ENCODE peak calls at places on chromosomes 16 and 17, in five cellular contexts. One of them, this sample, is unnamed.

GRCh38 chr16:57941016-57941656 is 29.8 kb downstream of the CNGB1 start:
- DNase-seq in stomach: peak
- DNase-seq in iris pigment epithelial cell: peak
- DNase-seq in RCC 7860: peak
- DNase-seq in endothelial cell: no peak
- DNase-seq in this sample: peak

GRCh38 chr16:68907297-68907999 is 64.1 kb downstream of the TANGO6 start:
- DNase-seq in RCC 7860: no peak
- DNase-seq in endothelial cell: no peak
- DNase-seq in iris pigment epithelial cell: no peak
- DNase-seq in stomach: no peak
- DNase-seq in this sample: no peak

GRCh38 chr17:27247071-27247957 is 46.6 kb upstream of the WSB1 start:
- DNase-seq in endothelial cell: no peak
- DNase-seq in iris pigment epithelial cell: peak
- DNase-seq in stomach: peak
- DNase-seq in RCC 7860: no peak
- DNase-seq in this sample: peak

GRCh38 chr17:5097101-5097834 is 14.4 kb downstream of the ZNF232 start:
- DNase-seq in stomach: peak
- DNase-seq in endothelial cell: peak
- DNase-seq in RCC 7860: no peak
- DNase-seq in iris pigment epithelial cell: no peak
- DNase-seq in this sample: peak

GRCh38 chr17:9244066-9245052 is 223.0 kb downstream of the NTN1 start:
- DNase-seq in endothelial cell: no peak
- DNase-seq in iris pigment epithelial cell: peak
- DNase-seq in stomach: peak
- DNase-seq in RCC 7860: no peak
- DNase-seq in this sample: no peak

GRCh38 chr16:1466968-1467521 is 7.8 kb downstream of the CLCN7 start:
- DNase-seq in RCC 7860: peak
- DNase-seq in iris pigment epithelial cell: peak
- DNase-seq in endothelial cell: no peak
- DNase-seq in stomach: no peak
- DNase-seq in this sample: no peak

GRCh38 chr16:69890114-69890890 is 60.8 kb upstream of the CLEC18A start:
- DNase-seq in endothelial cell: peak
- DNase-seq in stomach: peak
- DNase-seq in iris pigment epithelial cell: peak
- DNase-seq in RCC 7860: no peak
- DNase-seq in this sample: peak

GRCh38 chr17:2703181-2703580 is 8.4 kb downstream of the CLUH start:
- DNase-seq in iris pigment epithelial cell: no peak
- DNase-seq in endothelial cell: no peak
- DNase-seq in stomach: no peak
- DNase-seq in RCC 7860: no peak
- DNase-seq in this sample: no peak

GRCh38 chr16:54938351-54939346 is 8.0 kb downstream of the IRX5 start:
- DNase-seq in RCC 7860: no peak
- DNase-seq in iris pigment epithelial cell: no peak
- DNase-seq in endothelial cell: peak
- DNase-seq in stomach: no peak
- DNase-seq in this sample: no peak

GRCh38 chr16:19223235-19223847 is 55.3 kb downstream of the SYT17 start:
- DNase-seq in iris pigment epithelial cell: peak
- DNase-seq in endothelial cell: peak
- DNase-seq in stomach: peak
- DNase-seq in RCC 7860: no peak
- DNase-seq in this sample: peak

GRCh38 chr16:74601131-74601871 is 5.6 kb downstream of the GLG1 start:
- DNase-seq in endothelial cell: no peak
- DNase-seq in stomach: no peak
- DNase-seq in RCC 7860: no peak
- DNase-seq in iris pigment epithelial cell: no peak
- DNase-seq in this sample: no peak

GRCh38 chr17:14341866-14342265 is 41.0 kb downstream of the HS3ST3B1 start:
- DNase-seq in iris pigment epithelial cell: no peak
- DNase-seq in stomach: no peak
- DNase-seq in RCC 7860: no peak
- DNase-seq in endothelial cell: no peak
- DNase-seq in this sample: no peak

GRCh38 chr17:63675607-63676539 is 24.1 kb downstream of the LIMD2 start:
- DNase-seq in endothelial cell: peak
- DNase-seq in iris pigment epithelial cell: peak
- DNase-seq in stomach: peak
- DNase-seq in RCC 7860: peak
- DNase-seq in this sample: peak

GRCh38 chr17:36592316-36592710 is 634 bp downstream of the DHRS11 start:
- DNase-seq in endothelial cell: peak
- DNase-seq in RCC 7860: peak
- DNase-seq in stomach: no peak
- DNase-seq in iris pigment epithelial cell: peak
- DNase-seq in this sample: no peak

GRCh38 chr17:2124391-2124790 is 69.5 kb downstream of the HIC1 start:
- DNase-seq in endothelial cell: no peak
- DNase-seq in iris pigment epithelial cell: peak
- DNase-seq in stomach: no peak
- DNase-seq in RCC 7860: no peak
- DNase-seq in this sample: no peak

GRCh38 chr17:38601539-38602351 is 4.0 kb downstream of the SRCIN1 start:
- DNase-seq in iris pigment epithelial cell: no peak
- DNase-seq in RCC 7860: no peak
- DNase-seq in stomach: no peak
- DNase-seq in endothelial cell: no peak
- DNase-seq in this sample: peak

GRCh38 chr17:1005361-1005946 is 8.5 kb downstream of the TIMM22 start:
- DNase-seq in RCC 7860: no peak
- DNase-seq in stomach: peak
- DNase-seq in endothelial cell: no peak
- DNase-seq in iris pigment epithelial cell: peak
- DNase-seq in this sample: peak

GRCh38 chr17:81040791-81041337 is 5.9 kb downstream of the BAIAP2 start:
- DNase-seq in iris pigment epithelial cell: no peak
- DNase-seq in endothelial cell: peak
- DNase-seq in RCC 7860: peak
- DNase-seq in stomach: no peak
- DNase-seq in this sample: no peak

GRCh38 chr17:51263001-51263400 is 2.7 kb downstream of the UTP18 start:
- DNase-seq in iris pigment epithelial cell: peak
- DNase-seq in endothelial cell: no peak
- DNase-seq in RCC 7860: no peak
- DNase-seq in stomach: no peak
- DNase-seq in this sample: no peak

GRCh38 chr17:64679710-64680216 is 17.7 kb upstream of the SMURF2 start:
- DNase-seq in stomach: no peak
- DNase-seq in endothelial cell: no peak
- DNase-seq in RCC 7860: peak
- DNase-seq in iris pigment epithelial cell: peak
- DNase-seq in this sample: no peak

GRCh38 chr16:7025616-7026190 is 306.9 kb upstream of the RBFOX1 start:
- DNase-seq in RCC 7860: peak
- DNase-seq in endothelial cell: peak
- DNase-seq in iris pigment epithelial cell: peak
- DNase-seq in stomach: peak
- DNase-seq in this sample: peak

GRCh38 chr17:15289285-15290185 is 24.4 kb upstream of the PMP22 start:
- DNase-seq in RCC 7860: peak
- DNase-seq in stomach: no peak
- DNase-seq in iris pigment epithelial cell: peak
- DNase-seq in endothelial cell: no peak
- DNase-seq in this sample: peak

GRCh38 chr17:32929288-32929574 is 1.3 kb downstream of the TMEM98 start:
- DNase-seq in stomach: no peak
- DNase-seq in iris pigment epithelial cell: no peak
- DNase-seq in RCC 7860: no peak
- DNase-seq in endothelial cell: no peak
- DNase-seq in this sample: peak

GRCh38 chr17:39920218-39921210 is 2.1 kb upstream of the GSDMB start:
- DNase-seq in endothelial cell: no peak
- DNase-seq in iris pigment epithelial cell: no peak
- DNase-seq in RCC 7860: no peak
- DNase-seq in stomach: no peak
- DNase-seq in this sample: peak